ENCODE peak calls at places on chromosome 11, in four cellular contexts. C is AG04450, L is trophoblast cell, K is adrenal gland. E is an unnamed sample.

GRCh38 chr11:128775513-128775912 is 81.6 kb downstream of the FLI1 start:
- DNase-seq in K (no peak), L (no peak), C (no peak), E (no peak)

GRCh38 chr11:22539851-22540376 is 85.7 kb downstream of the FANCF start:
- DNase-seq in K (no peak), L (no peak), C (no peak), E (no peak)

GRCh38 chr11:46675288-46675851 is 25.0 kb downstream of the ARHGAP1 start:
- DNase-seq in C (no peak), L (no peak), K (peak; percentile 86), E (no peak)

GRCh38 chr11:4543561-4543960 is 1.4 kb upstream of the OR52M1 start:
- DNase-seq in K (no peak), C (no peak), L (no peak), E (no peak)

GRCh38 chr11:84887055-84887629 is 740.0 kb downstream of the DLG2 start:
- DNase-seq in L (no peak), C (no peak), K (no peak), E (no peak)

GRCh38 chr11:86816251-86816726 is 15.9 kb downstream of the PRSS23 start:
- DNase-seq in C (no peak), L (no peak), K (no peak), E (no peak)

GRCh38 chr11:116500002-116500832 is 272.6 kb downstream of the BUD13 start:
- DNase-seq in K (no peak), L (no peak), C (no peak), E (no peak)

GRCh38 chr11:13963169-13963948 is 836 bp downstream of the SPON1 start:
- DNase-seq in C (no peak), K (peak; percentile 20), L (no peak), E (no peak)

GRCh38 chr11:15223318-15223717 is 108.6 kb downstream of the INSC start:
- DNase-seq in L (no peak), K (no peak), C (no peak), E (peak; percentile 53)

GRCh38 chr11:86873573-86874083 is 73.3 kb downstream of the PRSS23 start:
- DNase-seq in L (no peak), K (no peak), C (no peak), E (no peak)

GRCh38 chr11:12535321-12535720 is 138.9 kb upstream of the TEAD1 start:
- DNase-seq in K (no peak), L (no peak), C (no peak), E (no peak)

GRCh38 chr11:64826062-64826461 is 15.7 kb upstream of the MEN1 start:
- DNase-seq in L (no peak), C (no peak), K (no peak), E (no peak)

GRCh38 chr11:111926505-111927391 is 8.0 kb downstream of the C11orf52 start:
- DNase-seq in K (peak; percentile 98), L (peak; percentile 96), C (peak; percentile 95), E (peak; percentile 85)

GRCh38 chr11:9748361-9748970 is 84.6 kb downstream of the SWAP70 start:
- DNase-seq in L (peak; percentile 52), C (no peak), K (peak; percentile 70), E (peak; percentile 58)

GRCh38 chr11:114040706-114041211 is 18.8 kb upstream of the ZBTB16 start:
- DNase-seq in K (no peak), C (no peak), L (no peak), E (peak; percentile 41)

GRCh38 chr11:74675761-74676160 is 55.5 kb downstream of the CHRDL2 start:
- DNase-seq in C (no peak), L (no peak), K (no peak), E (no peak)

GRCh38 chr11:17500673-17501072 is 24.0 kb upstream of the ABCC8 start:
- DNase-seq in L (no peak), K (no peak), C (no peak), E (no peak)

GRCh38 chr11:7892751-7893356 is 38.2 kb downstream of the OR10A6 start:
- DNase-seq in K (no peak), C (peak; percentile 50), L (peak; percentile 52), E (no peak)

GRCh38 chr11:65817312-65817814 is 16.4 kb upstream of the SNX32 start:
- DNase-seq in C (no peak), L (no peak), K (no peak), E (no peak)

GRCh38 chr11:42595856-42596255 is 715.9 kb upstream of the API5 start:
- DNase-seq in C (no peak), L (no peak), K (no peak), E (no peak)

GRCh38 chr11:75380716-75381420 is 18.4 kb upstream of the RPS3 start:
- DNase-seq in L (peak; percentile 70), C (no peak), K (no peak), E (no peak)

GRCh38 chr11:63532799-63533475 is 3.7 kb upstream of the PLAAT4 start:
- DNase-seq in C (no peak), L (peak; percentile 16), K (no peak), E (no peak)

GRCh38 chr11:45518096-45518852 is 147.1 kb downstream of the CHST1 start:
- DNase-seq in L (no peak), C (no peak), K (no peak), E (no peak)

GRCh38 chr11:73219396-73220285 is 1.6 kb downstream of the P2RY2 start:
- DNase-seq in L (no peak), K (no peak), C (no peak), E (no peak)

GRCh38 chr11:44839458-44840084 is 111.1 kb downstream of the TP53I11 start:
- DNase-seq in K (no peak), C (no peak), L (no peak), E (no peak)

GRCh38 chr11:9884601-9885000 is 220.7 kb downstream of the SWAP70 start:
- DNase-seq in K (no peak), C (no peak), L (no peak), E (no peak)

GRCh38 chr11:6531267-6531752 is 34.2 kb downstream of the DNHD1 start:
- DNase-seq in L (peak; percentile 24), C (no peak), K (no peak), E (no peak)

GRCh38 chr11:1883342-1884122 is 8.2 kb downstream of the PRR33 start:
- DNase-seq in L (no peak), C (no peak), K (no peak), E (no peak)

DNA sequence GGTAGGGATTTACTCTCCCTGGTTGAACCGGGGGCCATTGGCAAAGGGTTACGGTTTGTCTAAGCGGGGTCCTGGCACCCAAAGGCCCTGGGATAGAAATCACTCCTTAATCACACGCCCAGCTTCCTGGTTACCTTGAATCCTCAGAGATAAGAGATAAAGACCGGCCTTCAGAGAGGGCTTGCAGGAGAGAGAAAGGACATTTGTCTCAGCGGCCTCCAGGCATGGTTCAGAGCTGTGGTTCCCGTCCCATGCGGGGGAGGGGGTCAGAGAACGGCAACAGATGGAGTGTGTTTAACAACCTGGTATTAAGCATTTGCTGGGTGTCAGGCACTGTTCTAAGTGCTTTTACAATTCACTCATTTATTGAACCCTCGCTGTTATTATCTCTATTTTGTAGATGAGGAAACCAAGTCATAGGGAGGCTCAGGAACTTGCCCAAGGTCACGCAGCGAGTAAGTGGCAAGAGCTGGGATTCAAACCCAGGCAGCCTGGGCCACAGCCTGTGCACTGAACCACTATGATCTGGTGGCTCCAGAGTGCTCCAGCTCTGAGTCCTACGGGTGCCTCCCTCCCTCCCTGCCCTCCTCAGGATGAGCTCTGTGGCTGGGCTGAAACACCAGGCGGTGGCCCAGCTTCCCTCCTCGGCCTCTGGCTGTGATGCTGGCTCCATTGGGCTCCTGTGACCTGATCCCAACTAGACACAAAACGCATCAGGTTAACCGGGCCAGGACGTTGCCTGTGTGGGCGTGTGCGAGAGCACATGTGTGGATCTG is 18.6 kb downstream of the LRRC10B start:
- DNase-seq in K (no peak), C (no peak), L (no peak), E (no peak)
- H3K27me3 ChIP-seq in K (no peaks in the 10 kb centered on the region), C (peaks cover 87% of the 10 kb centered on the region), L (no peaks in the 10 kb centered on the region), E (peaks cover 56% of the 10 kb centered on the region)

GRCh38 chr11:120613264-120614226 is 102.0 kb downstream of the GRIK4 start:
- DNase-seq in L (no peak), K (no peak), C (no peak), E (no peak)
- H3K4me3 ChIP-seq in L (no peak overlapping the region), K (no peak overlapping the region), C (no peak overlapping the region), E (no peak overlapping the region)

GRCh38 chr11:33867996-33868645 is 23.8 kb downstream of the LMO2 start:
- DNase-seq in K (no peak), C (no peak), L (no peak), E (no peak)
- H3K27me3 ChIP-seq in K (peaks cover 7% of the 10 kb centered on the region), C (peaks cover 68% of the 10 kb centered on the region), L (peaks cover 46% of the 10 kb centered on the region), E (peaks cover 34% of the 10 kb centered on the region)

GRCh38 chr11:70078796-70079616 is 889 bp downstream of the ANO1 start:
- DNase-seq in L (no peak), K (no peak), C (no peak), E (no peak)
- H3K4me3 ChIP-seq in L (no peak overlapping the region), K (no peak overlapping the region), C (peak overlapping the region; percentile 2), E (no peak overlapping the region)

DNA sequence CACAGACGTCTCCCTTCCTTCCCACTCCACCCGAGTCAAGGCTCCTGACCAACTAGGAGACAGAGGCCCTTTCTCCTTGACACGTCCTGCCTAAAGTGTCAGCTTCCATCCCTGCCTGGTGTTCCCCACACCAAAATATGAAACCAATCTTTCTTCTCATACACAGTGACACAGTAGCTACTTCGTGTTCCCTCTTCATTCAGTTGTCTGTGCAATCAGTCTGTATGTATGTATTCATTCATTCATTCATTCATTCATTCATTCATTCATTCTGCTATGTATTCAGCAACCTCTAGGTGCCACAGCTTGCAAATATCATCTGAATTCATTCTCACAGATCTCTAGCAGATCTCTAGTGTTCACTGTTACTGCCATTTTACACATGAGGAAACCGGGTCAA is 275.4 kb downstream of the ST3GAL4 start:
- DNase-seq in K (no peak), L (no peak), C (no peak), E (no peak)
- H3K27me3 ChIP-seq in K (no peaks in the 10 kb centered on the region), L (no peaks in the 10 kb centered on the region), C (no peaks in the 10 kb centered on the region), E (no peaks in the 10 kb centered on the region)

GRCh38 chr11:35235944-35236666 is 97.1 kb downstream of the CD44 start:
- DNase-seq in K (no peak), L (no peak), C (no peak), E (peak; percentile 72)
- H3K4me3 ChIP-seq in K (no peak overlapping the region), L (no peak overlapping the region), C (no peak overlapping the region), E (no peak overlapping the region)

DNA sequence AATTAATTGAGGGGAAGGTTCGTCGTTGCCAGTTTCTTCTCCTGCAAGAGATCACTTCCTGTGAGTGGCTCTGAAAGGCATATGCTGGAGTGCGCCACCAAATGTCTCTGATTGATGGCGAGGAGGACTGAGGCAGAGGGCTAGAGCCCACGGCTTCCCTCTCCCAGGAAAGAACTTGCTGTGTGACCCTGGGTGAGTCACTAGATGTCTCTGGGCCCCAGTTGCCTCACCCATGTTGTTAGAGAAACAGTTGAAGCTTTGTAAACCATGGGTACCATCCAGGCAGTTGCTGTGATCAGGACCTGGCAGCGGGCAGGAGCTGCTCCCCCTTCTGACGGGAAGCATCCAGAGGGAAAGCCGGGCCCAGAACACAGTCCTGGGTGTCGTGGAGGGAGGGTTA is 3.2 kb downstream of the ABCG4 start:
- DNase-seq in C (no peak), L (no peak), K (no peak), E (no peak)
- H3K27me3 ChIP-seq in C (peaks cover 33% of the 10 kb centered on the region), L (peaks cover 36% of the 10 kb centered on the region), K (no peaks in the 10 kb centered on the region), E (peaks cover 43% of the 10 kb centered on the region)

DNA sequence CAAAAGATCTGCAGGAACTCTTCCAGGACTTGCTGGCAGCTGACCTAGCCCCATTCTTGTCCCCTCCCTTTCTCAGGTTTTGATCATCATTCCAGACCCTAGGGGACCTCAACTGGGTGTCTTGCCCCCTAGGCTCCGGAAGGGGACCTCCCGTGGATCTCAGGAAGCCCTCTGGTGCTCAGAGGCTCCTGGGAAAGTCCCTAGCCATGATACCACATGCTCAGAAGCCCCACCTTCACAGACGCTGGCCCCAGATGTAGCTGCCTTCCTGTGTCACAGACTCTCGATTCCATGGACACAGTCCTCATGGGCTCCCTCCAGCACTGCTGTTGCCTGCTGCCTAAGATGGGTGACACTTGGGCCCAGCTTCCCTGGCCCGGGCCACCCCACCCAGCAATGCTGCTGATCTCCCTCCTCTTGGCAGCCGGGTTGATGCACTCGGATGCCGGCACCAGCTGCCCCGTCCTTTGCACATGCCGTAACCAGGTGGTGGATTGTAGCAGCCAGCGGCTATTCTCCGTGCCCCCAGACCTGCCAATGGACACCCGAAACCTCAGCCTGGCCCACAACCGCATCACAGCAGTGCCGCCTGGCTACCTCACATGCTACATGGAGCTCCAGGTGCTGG is at the start of gene LRRC55:
- DNase-seq in L (no peak), K (no peak), C (no peak), E (no peak)
- H3K4me3 ChIP-seq in L (no peak within 1 kb of the TSS), K (no peak within 1 kb of the TSS), C (no peak within 1 kb of the TSS), E (no peak within 1 kb of the TSS)